ENCODE peak calls at places on chromosomes 16 and 17, in nine cellular contexts. K, Z, L, C, D, U, X, W and V are unnamed samples.

GRCh38 chr17:76617838-76618237 is 25.7 kb downstream of the ST6GALNAC1 start:
- DNase-seq in K (no peak), Z (no peak), L (no peak), C (no peak), D (no peak), U (no peak), X (no peak), W (no peak), V (no peak)

GRCh38 chr16:15988268-15989013 is 39.0 kb downstream of the ABCC1 start:
- DNase-seq in K (no peak), Z (no peak), L (no peak), C (no peak), D (no peak), U (no peak), X (no peak), W (no peak), V (no peak)

GRCh38 chr17:34581446-34582184 is 2.2 kb downstream of the TMEM132E start:
- DNase-seq in K (no peak), Z (no peak), L (no peak), C (no peak), D (no peak), U (no peak), X (no peak), W (no peak), V (no peak)

GRCh38 chr17:42846594-42847280 is 2.4 kb downstream of the AOC2 start:
- DNase-seq in K (no peak), Z (no peak), L (no peak), C (no peak), D (no peak), U (no peak), X (no peak), W (no peak), V (no peak)

GRCh38 chr17:63445571-63446217 is 412 bp downstream of the CYB561 start:
- DNase-seq in K (no peak), Z (no peak), L (peak; percentile 55), C (no peak), D (peak; percentile 65), U (peak; percentile 45), X (peak; percentile 21), W (peak; percentile 71), V (peak; percentile 57)

GRCh38 chr16:11152205-11152604 is 103.8 kb downstream of the SOCS1 start:
- DNase-seq in K (no peak), Z (no peak), L (no peak), C (no peak), D (no peak), U (no peak), X (no peak), W (no peak), V (no peak)

GRCh38 chr17:37770631-37771518 is 26.0 kb upstream of the HNF1B start:
- DNase-seq in K (peak; percentile 6), Z (no peak), L (peak; percentile 21), C (no peak), D (peak; percentile 54), U (peak; percentile 28), X (no peak), W (no peak), V (peak; percentile 77)

GRCh38 chr17:49055181-49055927 is 58.2 kb downstream of the IGF2BP1 start:
- DNase-seq in K (no peak), Z (no peak), L (no peak), C (no peak), D (no peak), U (no peak), X (no peak), W (no peak), V (no peak)

GRCh38 chr17:40450175-40450574 is 6.9 kb downstream of the IGFBP4 start:
- DNase-seq in K (peak; percentile 55), Z (no peak), L (peak; percentile 44), C (no peak), D (peak; percentile 63), U (no peak), X (no peak), W (peak; percentile 22), V (peak; percentile 37)

GRCh38 chr17:8072727-8073461 is 14.6 kb downstream of the ALOX12B start:
- DNase-seq in K (no peak), Z (no peak), L (peak; percentile 40), C (no peak), D (no peak), U (no peak), X (no peak), W (peak; percentile 12), V (no peak)

GRCh38 chr17:55814377-55814776 is 63.5 kb downstream of the PCTP start:
- DNase-seq in K (no peak), Z (no peak), L (no peak), C (no peak), D (no peak), U (no peak), X (no peak), W (no peak), V (no peak)

GRCh38 chr17:79802736-79803420 is 6.0 kb upstream of the CBX8 start:
- DNase-seq in K (no peak), Z (no peak), L (no peak), C (no peak), D (no peak), U (no peak), X (no peak), W (no peak), V (no peak)

GRCh38 chr17:2040942-2041560 is 771 bp upstream of the OVCA2 start:
- DNase-seq in K (no peak), Z (no peak), L (no peak), C (no peak), D (no peak), U (no peak), X (no peak), W (no peak), V (no peak)

GRCh38 chr16:23871924-23872323 is 36.1 kb downstream of the PRKCB start:
- DNase-seq in K (no peak), Z (no peak), L (no peak), C (no peak), D (no peak), U (no peak), X (no peak), W (no peak), V (no peak)

GRCh38 chr17:47981462-47981861 is 10.5 kb downstream of the CDK5RAP3 start:
- DNase-seq in K (no peak), Z (no peak), L (no peak), C (no peak), D (no peak), U (no peak), X (no peak), W (no peak), V (no peak)

GRCh38 chr17:59345476-59345875 is 14.0 kb downstream of the YPEL2 start:
- DNase-seq in K (no peak), Z (no peak), L (no peak), C (no peak), D (no peak), U (no peak), X (no peak), W (no peak), V (no peak)

GRCh38 chr17:29390856-29391631 is 881 bp downstream of the TAOK1 start:
- DNase-seq in K (peak; percentile 37), Z (no peak), L (no peak), C (no peak), D (peak; percentile 18), U (no peak), X (peak; percentile 4), W (no peak), V (no peak)

GRCh38 chr16:46801428-46802049 is 29.4 kb downstream of the C16orf87 start:
- DNase-seq in K (no peak), Z (no peak), L (no peak), C (no peak), D (no peak), U (no peak), X (no peak), W (no peak), V (peak; percentile 32)

GRCh38 chr17:78132086-78132676 is 1.6 kb downstream of the TMC8 start:
- DNase-seq in K (peak; percentile 80), Z (no peak), L (peak; percentile 50), C (no peak), D (peak; percentile 87), U (no peak), X (no peak), W (no peak), V (no peak)

GRCh38 chr17:79400989-79401703 is 209.7 kb downstream of the RBFOX3 start:
- DNase-seq in K (peak; percentile 71), Z (peak; percentile 60), L (peak; percentile 71), C (no peak), D (peak; percentile 62), U (peak; percentile 23), X (peak; percentile 65), W (peak; percentile 65), V (peak; percentile 55)

GRCh38 chr17:73191443-73192218 is 1.2 kb upstream of the COG1 start:
- DNase-seq in K (peak; percentile 88), Z (peak; percentile 34), L (peak; percentile 68), C (no peak), D (peak; percentile 86), U (no peak), X (peak; percentile 40), W (peak; percentile 53), V (peak; percentile 72)

GRCh38 chr17:37541880-37542675 is 52.4 kb downstream of the DUSP14 start:
- DNase-seq in K (no peak), Z (no peak), L (no peak), C (no peak), D (no peak), U (no peak), X (no peak), W (no peak), V (peak; percentile 11)

GRCh38 chr16:89613101-89613953 is at the start of gene DPEP1:
- DNase-seq in K (no peak), Z (no peak), L (no peak), C (no peak), D (no peak), U (no peak), X (no peak), W (no peak), V (no peak)

GRCh38 chr17:47877368-47878034 is 18.5 kb upstream of the SP2 start:
- DNase-seq in K (no peak), Z (no peak), L (no peak), C (no peak), D (no peak), U (no peak), X (no peak), W (no peak), V (no peak)

GRCh38 chr17:62804822-62805221 is 3.3 kb downstream of the MARCHF10 start:
- DNase-seq in K (no peak), Z (no peak), L (no peak), C (no peak), D (no peak), U (no peak), X (no peak), W (no peak), V (peak; percentile 58)

GRCh38 chr16:47567321-47567720 is 106.2 kb downstream of the PHKB start:
- DNase-seq in K (no peak), Z (no peak), L (no peak), C (no peak), D (no peak), U (no peak), X (no peak), W (no peak), V (no peak)

GRCh38 chr16:67170168-67170947 is at the start of gene NOL3:
- DNase-seq in K (no peak), Z (peak; percentile 32), L (no peak), C (peak; percentile 67), D (peak; percentile 77), U (peak; percentile 60), X (no peak), W (no peak), V (peak; percentile 91)

GRCh38 chr17:75065562-75066151 is 18.6 kb downstream of the KCTD2 start:
- DNase-seq in K (no peak), Z (no peak), L (no peak), C (no peak), D (peak; percentile 66), U (no peak), X (no peak), W (no peak), V (no peak)

GRCh38 chr17:13154932-13155331 is 137.1 kb upstream of the ELAC2 start:
- DNase-seq in K (no peak), Z (no peak), L (no peak), C (no peak), D (no peak), U (no peak), X (no peak), W (no peak), V (no peak)

GRCh38 chr16:88423448-88423850 is 29.6 kb upstream of the ZFPM1 start:
- DNase-seq in K (no peak), Z (no peak), L (no peak), C (no peak), D (no peak), U (no peak), X (no peak), W (no peak), V (no peak)

GRCh38 chr16:65121870-65122723 is at the start of gene CDH11:
- DNase-seq in K (no peak), Z (no peak), L (no peak), C (no peak), D (no peak), U (peak; percentile 52), X (no peak), W (no peak), V (peak; percentile 83)